ENCODE peak calls at places on chromosomes 2 and 18, in four cellular contexts. E is fibroblast of lung, B is GM20000, T is GM13976. S is an unnamed sample.

GRCh38 chr2:160721089-160722040 is 227.8 kb upstream of the RBMS1 start:
- DNase-seq in E (no peak), T (no peak), B (no peak), S (no peak)

GRCh38 chr2:238143239-238143951 is 4.9 kb downstream of the KLHL30 start:
- DNase-seq in B (no peak), T (no peak), E (peak), S (no peak)

GRCh38 chr18:10431680-10432079 is 22.8 kb upstream of the APCDD1 start:
- DNase-seq in B (no peak), E (no peak), T (no peak), S (no peak)

GRCh38 chr2:207926133-207927076 is 98.9 kb downstream of the PLEKHM3 start:
- DNase-seq in E (peak), T (no peak), B (no peak), S (peak)

GRCh38 chr2:115083216-115083615 is 640.8 kb downstream of the DPP10 start:
- DNase-seq in E (no peak), B (no peak), T (no peak), S (no peak)

GRCh38 chr2:14960686-14961324 is 328.3 kb downstream of the LRATD1 start:
- DNase-seq in B (no peak), E (no peak), T (no peak), S (no peak)

GRCh38 chr2:37676274-37676673 is 4.8 kb upstream of the CDC42EP3 start:
- DNase-seq in B (no peak), T (no peak), E (no peak), S (no peak)

GRCh38 chr2:10909050-10909995 is 2.4 kb upstream of the KCNF1 start:
- DNase-seq in E (no peak), B (no peak), T (no peak), S (no peak)

GRCh38 chr2:196983934-196984333 is 57.4 kb upstream of the PGAP1 start:
- DNase-seq in E (peak), T (no peak), B (no peak), S (no peak)

GRCh38 chr2:90207454-90208058 is 1516.1 kb downstream of the RPIA start:
- DNase-seq in B (peak), E (no peak), T (peak), S (no peak)

GRCh38 chr18:70132999-70133398 is 72.5 kb downstream of the RTTN start:
- DNase-seq in B (no peak), T (no peak), E (peak), S (no peak)

GRCh38 chr2:105329561-105330495 is at the start of gene TGFBRAP1:
- DNase-seq in B (peak), E (peak), T (peak), S (peak)

GRCh38 chr2:94769733-94770132 is 101.5 kb upstream of the TEKT4 start:
- DNase-seq in T (no peak), B (no peak), E (no peak), S (no peak)

GRCh38 chr2:18787726-18788125 is 198.4 kb upstream of the NT5C1B start:
- DNase-seq in B (no peak), E (no peak), T (no peak), S (no peak)

GRCh38 chr18:66553824-66554223 is 50.1 kb downstream of the CDH19 start:
- DNase-seq in B (no peak), T (no peak), E (peak), S (no peak)

GRCh38 chr2:152486048-152486736 is 151.2 kb downstream of the FMNL2 start:
- DNase-seq in T (no peak), E (no peak), B (no peak), S (no peak)

GRCh38 chr2:86045541-86045940 is 60.1 kb downstream of the POLR1A start:
- DNase-seq in T (no peak), E (no peak), B (no peak), S (no peak)

GRCh38 chr2:37415128-37415817 is 70.8 kb downstream of the QPCT start:
- DNase-seq in B (peak), E (peak), T (no peak), S (no peak)

GRCh38 chr18:1003499-1003898 is 98.8 kb downstream of the ADCYAP1 start:
- DNase-seq in E (no peak), B (no peak), T (no peak), S (no peak)

GRCh38 chr2:1973636-1974035 is 229.3 kb upstream of the PXDN start:
- DNase-seq in E (no peak), B (no peak), T (no peak), S (no peak)

GRCh38 chr2:180336550-180336949 is 329.5 kb upstream of the CWC22 start:
- DNase-seq in E (no peak), T (no peak), B (no peak), S (no peak)

GRCh38 chr18:62781893-62782292 is 66.6 kb downstream of the PHLPP1 start:
- DNase-seq in B (no peak), E (peak), T (no peak), S (no peak)

GRCh38 chr18:48121752-48122151 is 191.3 kb upstream of the SMAD2 start:
- DNase-seq in E (no peak), B (no peak), T (no peak), S (no peak)

GRCh38 chr2:23709311-23709710 is 217.6 kb downstream of the ATAD2B start:
- DNase-seq in T (no peak), E (no peak), B (no peak), S (no peak)

GRCh38 chr2:36245632-36246031 is 109.9 kb upstream of the CRIM1 start:
- DNase-seq in T (no peak), E (no peak), B (no peak), S (no peak)

GRCh38 chr2:65576861-65577601 is 144.6 kb upstream of the SPRED2 start:
- DNase-seq in E (peak), B (no peak), T (no peak), S (no peak)

GRCh38 chr18:54232485-54233227 is 8.2 kb upstream of the MBD2 start:
- DNase-seq in E (no peak), B (no peak), T (no peak), S (no peak)
- TF ChIP-seq CTCF in E (no peak), B (no peak), T (no peak), S (no peak)

GRCh38 chr2:230866704-230867561 is 2.2 kb downstream of the ITM2C start:
- DNase-seq in T (peak), B (no peak), E (peak), S (no peak)
- TF ChIP-seq CTCF in T (no peak), B (no peak), E (no peak), S (no peak)

GRCh38 chr18:50706199-50706598 is 113.6 kb downstream of the MRO start:
- DNase-seq in B (no peak), E (no peak), T (no peak), S (no peak)

GRCh38 chr18:50711401-50711800 is 108.4 kb downstream of the MRO start:
- DNase-seq in E (no peak), T (no peak), B (no peak), S (no peak)

GRCh38 chr18:50707841-50708240 is 112.0 kb downstream of the MRO start:
- DNase-seq in T (no peak), E (peak), B (no peak), S (no peak)

GRCh38 chr18:50704541-50704940 is 115.3 kb downstream of the MRO start:
- DNase-seq in B (no peak), T (no peak), E (no peak), S (no peak)

GRCh38 chr18:50709215-50709614 is 110.6 kb downstream of the MRO start:
- DNase-seq in T (no peak), E (no peak), B (no peak), S (no peak)
- TF ChIP-seq CTCF in T (no peak), E (no peak), B (no peak), S (no peak)

GRCh38 chr18:74654637-74655036 is 57.0 kb downstream of the ZNF407 start:
- DNase-seq in T (no peak), B (no peak), E (peak), S (no peak)
- TF ChIP-seq CTCF in T (no peak), B (no peak), E (no peak), S (peak)

GRCh38 chr2:158120664-158121063 is 19.0 kb downstream of the UPP2 start:
- DNase-seq in E (no peak), B (no peak), T (no peak), S (no peak)
- TF ChIP-seq CTCF in E (no peak), B (no peak), T (no peak), S (no peak)

GRCh38 chr2:157783180-157783579 is 93.0 kb downstream of the ACVR1 start:
- DNase-seq in B (no peak), E (no peak), T (no peak), S (no peak)

GRCh38 chr2:157780211-157780610 is 95.9 kb downstream of the ACVR1 start:
- DNase-seq in E (no peak), B (no peak), T (no peak), S (no peak)

GRCh38 chr2:157784169-157784822 is 91.8 kb downstream of the ACVR1 start:
- DNase-seq in T (no peak), E (peak), B (no peak), S (peak)

GRCh38 chr2:157779794-157780193 is 96.3 kb downstream of the ACVR1 start:
- DNase-seq in E (no peak), T (no peak), B (no peak), S (no peak)

DNA sequence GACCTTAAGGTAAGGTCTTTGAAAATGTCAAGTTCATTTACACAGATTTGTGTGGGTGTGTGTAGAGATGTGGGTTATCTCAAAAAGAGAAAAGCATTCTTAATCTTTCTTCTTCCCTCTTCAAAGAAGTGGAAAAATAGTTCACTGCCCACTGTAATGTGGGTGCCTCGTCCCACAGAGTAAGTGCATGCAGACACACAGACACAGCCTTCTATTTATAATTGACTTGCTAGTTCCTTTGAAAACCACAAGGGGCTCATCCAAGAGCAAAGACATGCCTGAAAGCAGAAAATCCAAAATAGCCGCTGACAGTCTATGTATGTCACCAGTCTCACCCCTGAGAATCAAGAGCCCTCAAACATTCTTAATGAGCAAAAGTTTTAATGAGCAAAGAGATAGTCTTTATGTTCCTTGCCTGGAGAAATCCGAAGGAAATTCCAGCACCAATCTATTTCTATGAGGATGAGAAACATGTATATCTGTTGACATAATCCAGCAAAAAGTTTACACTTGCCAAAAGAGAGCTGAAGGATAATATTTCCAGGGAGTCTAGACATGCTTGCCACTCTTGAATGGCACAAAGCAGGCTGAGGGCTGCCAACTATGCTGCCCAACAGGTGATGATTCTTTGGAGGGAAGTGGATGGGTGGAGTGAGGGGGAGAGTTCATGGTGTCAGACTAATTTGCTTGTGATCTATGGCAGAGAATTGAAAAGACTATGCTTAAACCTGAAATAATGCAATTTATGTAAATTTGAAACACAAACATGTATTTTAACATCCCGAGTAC is 93.9 kb downstream of the ACVR1 start:
- DNase-seq in E (peak), B (no peak), T (no peak), S (no peak)
- TF ChIP-seq CTCF in E (peak), B (no peak), T (no peak), S (peak)

DNA sequence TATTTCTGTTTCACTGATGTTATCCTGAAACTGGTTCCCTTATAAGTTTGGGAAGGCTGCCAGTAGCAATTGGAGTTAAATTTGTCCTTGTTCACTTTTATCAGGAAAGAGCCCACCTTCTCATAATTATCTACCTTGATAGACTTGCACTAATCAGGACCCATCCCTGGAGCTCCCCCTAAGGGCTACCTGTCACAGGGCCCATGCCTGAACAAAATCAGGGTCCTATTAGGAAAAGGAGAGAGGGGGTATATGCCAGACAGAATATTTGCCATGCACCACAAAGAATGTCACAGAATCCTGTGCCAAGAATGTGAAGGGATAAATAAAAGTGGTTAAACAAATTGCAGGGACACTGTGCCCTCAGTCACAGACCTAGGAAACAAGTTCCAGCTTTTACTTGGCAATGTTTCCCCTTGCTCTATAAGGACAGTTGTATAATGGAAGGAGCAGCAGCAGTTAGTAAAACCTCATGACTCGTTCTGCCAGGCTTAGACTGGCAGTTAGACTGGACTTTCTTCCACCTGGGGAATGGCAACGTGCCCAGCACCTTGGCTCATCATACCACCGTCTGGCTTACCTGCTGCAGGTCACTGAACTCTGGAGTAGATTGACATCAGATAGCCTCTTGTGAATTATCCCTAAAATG is 32.3 kb upstream of the VWC2L start:
- DNase-seq in E (no peak), B (no peak), T (no peak), S (no peak)
- TF ChIP-seq CTCF in E (no peak), B (no peak), T (no peak), S (no peak)

GRCh38 chr2:68722712-68723111 is 11.9 kb upstream of the ARHGAP25 start:
- DNase-seq in B (no peak), E (no peak), T (no peak), S (no peak)
- TF ChIP-seq CTCF in B (no peak), E (no peak), T (no peak), S (no peak)

S was measured in heart right ventricle.